ENCODE peak calls at places on chromosomes 1 and 21, in five cellular contexts. C is fibroblast of lung; Q is activated CD8-positive, alpha-beta T cell treated with anti-CD3 and anti-CD28 coated beads for 36 hours; O is cardiac fibroblast; W is lung. E is an unnamed sample.

GRCh38 chr1:59027176-59027575 is 243.3 kb upstream of the JUN start:
- DNase-seq in C (no peak), Q (no peak), O (peak), W (no peak), E (no peak)

GRCh38 chr1:222815367-222815765 is 527 bp downstream of the DISP1 start:
- DNase-seq in C (peak), Q (peak), O (peak), W (no peak), E (peak)

GRCh38 chr1:57340361-57341192 is 83.3 kb downstream of the DAB1 start:
- DNase-seq in C (no peak), Q (no peak), O (no peak), W (peak), E (no peak)

GRCh38 chr1:208717490-208717889 is 473.3 kb upstream of the PLXNA2 start:
- DNase-seq in C (no peak), Q (no peak), O (no peak), W (no peak), E (no peak)

GRCh38 chr1:200739499-200740290 is 1.0 kb downstream of the CAMSAP2 start:
- DNase-seq in C (peak), Q (no peak), O (peak), W (peak), E (peak)

GRCh38 chr1:34590211-34590623 is 164.6 kb upstream of the GJB5 start:
- DNase-seq in C (peak), Q (no peak), O (no peak), W (peak), E (peak)

GRCh38 chr1:159171688-159172501 is 480 bp downstream of the CADM3 start:
- DNase-seq in C (no peak), Q (no peak), O (no peak), W (no peak), E (no peak)

GRCh38 chr1:48619529-48619928 is 147.5 kb upstream of the SPATA6 start:
- DNase-seq in C (peak), Q (no peak), O (no peak), W (no peak), E (no peak)

GRCh38 chr21:41809891-41810596 is 43.2 kb upstream of the RIPK4 start:
- DNase-seq in C (no peak), Q (no peak), O (no peak), W (no peak), E (no peak)

GRCh38 chr1:108692724-108693655 is 880 bp downstream of the PRPF38B start:
- DNase-seq in C (peak), Q (peak), O (peak), W (peak), E (peak)

GRCh38 chr21:18954415-18954972 is 550.9 kb upstream of the TMPRSS15 start:
- DNase-seq in C (no peak), Q (no peak), O (no peak), W (no peak), E (no peak)

GRCh38 chr1:156708245-156708661 is 2.9 kb upstream of the CRABP2 start:
- DNase-seq in C (no peak), Q (no peak), O (no peak), W (no peak), E (no peak)

GRCh38 chr1:114286179-114286578 is 132.5 kb upstream of the SYT6 start:
- DNase-seq in C (peak), Q (no peak), O (peak), W (no peak), E (no peak)

GRCh38 chr1:7583291-7584096 is 187.6 kb upstream of the VAMP3 start:
- DNase-seq in C (no peak), Q (no peak), O (no peak), W (no peak), E (no peak)

GRCh38 chr1:29634324-29635072 is 398.2 kb downstream of the PTPRU start:
- DNase-seq in C (no peak), Q (no peak), O (no peak), W (no peak), E (no peak)

GRCh38 chr1:94332952-94333351 is 85.2 kb upstream of the ABCD3 start:
- DNase-seq in C (peak), Q (no peak), O (peak), W (no peak), E (no peak)

GRCh38 chr21:43903451-43904091 is 38.5 kb downstream of the AGPAT3 start:
- DNase-seq in C (no peak), Q (no peak), O (no peak), W (peak), E (no peak)

GRCh38 chr1:15385420-15385819 is 24.3 kb upstream of the EFHD2 start:
- DNase-seq in C (no peak), Q (no peak), O (no peak), W (no peak), E (no peak)
- TF ChIP-seq CTCF in C (no peak), Q (no peak), O (no peak), W (no peak), E (no peak)

GRCh38 chr21:38236232-38236631 is 20.6 kb upstream of the KCNJ15 start:
- DNase-seq in C (no peak), Q (no peak), O (no peak), W (no peak), E (peak)
- TF ChIP-seq CTCF in C (peak), Q (no peak), O (peak), W (no peak), E (no peak)

DNA sequence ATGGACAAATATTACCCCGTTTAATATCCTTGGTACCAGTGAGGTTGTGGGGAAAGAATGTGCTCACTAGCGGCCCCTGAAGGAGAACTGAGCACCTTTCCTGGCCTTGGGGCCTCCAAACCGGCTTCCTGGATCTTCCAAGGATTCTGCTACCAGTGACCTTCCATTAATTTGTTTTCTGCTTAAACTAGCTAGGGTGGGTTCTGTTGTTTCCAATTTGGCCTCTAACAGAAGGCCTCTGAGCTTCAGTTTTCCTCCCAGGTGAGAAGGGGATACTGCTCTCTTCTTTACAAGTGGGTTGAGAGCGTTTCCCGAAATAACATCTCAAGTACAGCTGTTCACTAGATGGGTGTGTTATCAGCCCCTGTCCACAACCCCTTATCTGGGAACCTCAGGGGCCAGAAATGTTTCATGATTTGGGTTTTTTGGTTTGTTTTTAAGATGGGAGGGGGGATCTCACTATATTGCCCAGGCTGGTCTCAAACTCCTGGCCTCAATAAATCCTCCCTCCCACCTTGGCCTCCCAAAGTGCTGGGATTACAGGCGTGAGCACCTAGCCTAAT is 16.9 kb upstream of the IFNGR2 start:
- DNase-seq in C (no peak), Q (no peak), O (no peak), W (no peak), E (no peak)
- TF ChIP-seq CTCF in C (peak), Q (peak), O (peak), W (no peak), E (no peak)

DNA sequence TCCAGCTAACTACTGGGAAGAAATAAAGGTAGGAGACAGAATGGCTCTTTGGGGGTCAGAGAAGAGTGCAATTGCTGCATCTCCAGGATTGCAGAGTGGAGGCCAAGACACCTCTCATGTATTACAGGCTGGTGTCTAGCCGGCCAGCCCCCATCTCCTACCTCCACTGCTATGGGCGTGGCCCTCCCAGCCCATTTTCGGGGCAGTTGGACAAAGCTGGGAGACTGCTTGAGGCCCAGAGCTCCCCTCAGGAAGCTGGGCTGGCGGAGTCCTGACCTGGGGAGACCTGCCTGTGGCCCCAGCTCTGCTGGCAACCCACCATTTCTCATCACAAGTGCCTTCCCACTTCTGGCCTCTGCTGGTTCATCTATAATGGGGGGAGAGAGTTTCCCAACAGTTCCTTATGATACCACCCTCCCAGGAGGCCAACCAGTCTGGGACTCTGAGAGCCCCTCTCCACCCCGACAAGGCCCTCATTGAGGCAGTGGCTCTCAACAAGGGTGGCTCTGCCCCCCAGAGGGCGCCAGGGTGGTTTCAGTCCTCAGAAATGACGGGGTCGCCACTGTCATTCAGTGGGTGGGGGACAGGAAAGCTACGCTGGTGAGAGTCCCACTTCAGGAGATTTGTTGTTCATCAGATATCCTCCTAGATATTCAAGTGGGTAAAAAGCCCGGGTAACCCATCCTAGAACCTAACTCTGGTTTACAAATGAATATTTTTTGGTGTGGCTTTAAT is 11.5 kb downstream of the RAP1GAP start:
- DNase-seq in C (no peak), Q (no peak), O (no peak), W (no peak), E (no peak)
- TF ChIP-seq CTCF in C (no peak), Q (no peak), O (no peak), W (no peak), E (no peak)

GRCh38 chr1:174159253-174160108 is at the start of gene RABGAP1L:
- DNase-seq in C (peak), Q (peak), O (peak), W (peak), E (peak)
- TF ChIP-seq CTCF in C (no peak), Q (no peak), O (no peak), W (no peak), E (no peak)